ENCODE peak calls at places on chromosomes 2 and 18, in six cellular contexts. One of them, this sample, is unnamed.

GRCh38 chr2:237091779-237092436 is 6.2 kb downstream of the COPS8 start:
- DNase-seq in HCT116: no peak
- DNase-seq in H1: no peak
- DNase-seq in HepG2: no peak
- DNase-seq in K562: no peak
- DNase-seq in GM12878: no peak
- DNase-seq in this sample: no peak

GRCh38 chr2:169050476-169051240 is 18.7 kb upstream of the DHRS9 start:
- DNase-seq in HCT116: no peak
- DNase-seq in H1: no peak
- DNase-seq in HepG2: no peak
- DNase-seq in K562: peak
- DNase-seq in GM12878: no peak
- DNase-seq in this sample: no peak

GRCh38 chr18:62781893-62782292 is 66.6 kb downstream of the PHLPP1 start:
- DNase-seq in HCT116: no peak
- DNase-seq in H1: no peak
- DNase-seq in HepG2: peak
- DNase-seq in K562: no peak
- DNase-seq in GM12878: no peak
- DNase-seq in this sample: no peak

GRCh38 chr18:7572837-7573236 is 5.7 kb downstream of the PTPRM start:
- DNase-seq in HCT116: no peak
- DNase-seq in H1: no peak
- DNase-seq in HepG2: no peak
- DNase-seq in K562: no peak
- DNase-seq in GM12878: peak
- DNase-seq in this sample: no peak

GRCh38 chr2:127157651-127158460 is 50.9 kb upstream of the BIN1 start:
- DNase-seq in HCT116: no peak
- DNase-seq in H1: peak
- DNase-seq in HepG2: peak
- DNase-seq in K562: no peak
- DNase-seq in GM12878: no peak
- DNase-seq in this sample: peak

GRCh38 chr2:169839954-169840746 is 12.9 kb downstream of the UBR3 start:
- DNase-seq in HCT116: no peak
- DNase-seq in H1: no peak
- DNase-seq in HepG2: no peak
- DNase-seq in K562: peak
- DNase-seq in GM12878: no peak
- DNase-seq in this sample: no peak

GRCh38 chr2:155223781-155224406 is 525.4 kb downstream of the KCNJ3 start:
- DNase-seq in HCT116: peak
- DNase-seq in H1: no peak
- DNase-seq in HepG2: peak
- DNase-seq in K562: no peak
- DNase-seq in GM12878: no peak
- DNase-seq in this sample: no peak

GRCh38 chr2:174442546-174443510 is 44.0 kb downstream of the GPR155 start:
- DNase-seq in HCT116: peak
- DNase-seq in H1: no peak
- DNase-seq in HepG2: no peak
- DNase-seq in K562: no peak
- DNase-seq in GM12878: no peak
- DNase-seq in this sample: peak

GRCh38 chr2:52210611-52211010 is 1178.7 kb upstream of the NRXN1 start:
- DNase-seq in HCT116: no peak
- DNase-seq in H1: no peak
- DNase-seq in HepG2: no peak
- DNase-seq in K562: no peak
- DNase-seq in GM12878: no peak
- DNase-seq in this sample: no peak

GRCh38 chr2:555164-555922 is 121.9 kb downstream of the TMEM18 start:
- DNase-seq in HCT116: no peak
- DNase-seq in H1: no peak
- DNase-seq in HepG2: no peak
- DNase-seq in K562: no peak
- DNase-seq in GM12878: no peak
- DNase-seq in this sample: no peak

GRCh38 chr2:113977660-113978523 is 88.0 kb downstream of the ACTR3 start:
- DNase-seq in HCT116: peak
- DNase-seq in H1: no peak
- DNase-seq in HepG2: peak
- DNase-seq in K562: no peak
- DNase-seq in GM12878: no peak
- DNase-seq in this sample: peak

GRCh38 chr2:37655442-37655841 is 16.0 kb downstream of the CDC42EP3 start:
- DNase-seq in HCT116: no peak
- DNase-seq in H1: no peak
- DNase-seq in HepG2: no peak
- DNase-seq in K562: no peak
- DNase-seq in GM12878: no peak
- DNase-seq in this sample: no peak

GRCh38 chr2:234368861-234369261 is 128.0 kb downstream of the ARL4C start:
- DNase-seq in HCT116: no peak
- DNase-seq in H1: no peak
- DNase-seq in HepG2: no peak
- DNase-seq in K562: no peak
- DNase-seq in GM12878: no peak
- DNase-seq in this sample: no peak

GRCh38 chr18:63553117-63553516 is 10.9 kb downstream of the SERPINB12 start:
- DNase-seq in HCT116: peak
- DNase-seq in H1: no peak
- DNase-seq in HepG2: no peak
- DNase-seq in K562: no peak
- DNase-seq in GM12878: no peak
- DNase-seq in this sample: no peak

GRCh38 chr2:157233506-157233905 is 24.0 kb upstream of the GALNT5 start:
- DNase-seq in HCT116: no peak
- DNase-seq in H1: no peak
- DNase-seq in HepG2: no peak
- DNase-seq in K562: no peak
- DNase-seq in GM12878: no peak
- DNase-seq in this sample: no peak

GRCh38 chr2:151350579-151351195 is 6.7 kb upstream of the TNFAIP6 start:
- DNase-seq in HCT116: no peak
- DNase-seq in H1: no peak
- DNase-seq in HepG2: no peak
- DNase-seq in K562: no peak
- DNase-seq in GM12878: no peak
- DNase-seq in this sample: no peak

GRCh38 chr2:41728757-41729338 is 319.0 kb upstream of the PKDCC start:
- DNase-seq in HCT116: no peak
- DNase-seq in H1: no peak
- DNase-seq in HepG2: peak
- DNase-seq in K562: no peak
- DNase-seq in GM12878: no peak
- DNase-seq in this sample: no peak

GRCh38 chr2:59015027-59015426 is 773.9 kb upstream of the FANCL start:
- DNase-seq in HCT116: no peak
- DNase-seq in H1: no peak
- DNase-seq in HepG2: no peak
- DNase-seq in K562: no peak
- DNase-seq in GM12878: no peak
- DNase-seq in this sample: no peak

GRCh38 chr2:95267458-95268207 is 6.6 kb upstream of the PROM2 start:
- DNase-seq in HCT116: no peak
- DNase-seq in H1: peak
- DNase-seq in HepG2: no peak
- DNase-seq in K562: no peak
- DNase-seq in GM12878: no peak
- DNase-seq in this sample: no peak

GRCh38 chr2:133498615-133499585 is 69.4 kb downstream of the NCKAP5 start:
- DNase-seq in HCT116: no peak
- DNase-seq in H1: no peak
- DNase-seq in HepG2: no peak
- DNase-seq in K562: no peak
- DNase-seq in GM12878: peak
- DNase-seq in this sample: no peak

GRCh38 chr18:62101236-62101635 is 85.6 kb downstream of the PIGN start:
- DNase-seq in HCT116: no peak
- DNase-seq in H1: no peak
- DNase-seq in HepG2: no peak
- DNase-seq in K562: no peak
- DNase-seq in GM12878: no peak
- DNase-seq in this sample: no peak

GRCh38 chr2:64654993-64655666 is 1.4 kb upstream of the SERTAD2 start:
- DNase-seq in HCT116: no peak
- DNase-seq in H1: no peak
- DNase-seq in HepG2: peak
- DNase-seq in K562: no peak
- DNase-seq in GM12878: no peak
- DNase-seq in this sample: no peak

GRCh38 chr18:11981633-11982366 is 493 bp downstream of the IMPA2 start:
- DNase-seq in HCT116: no peak
- DNase-seq in H1: peak
- DNase-seq in HepG2: peak
- DNase-seq in K562: no peak
- DNase-seq in GM12878: no peak
- DNase-seq in this sample: no peak

GRCh38 chr18:9643549-9643948 is 29.2 kb upstream of the PPP4R1 start:
- DNase-seq in HCT116: peak
- DNase-seq in H1: no peak
- DNase-seq in HepG2: peak
- DNase-seq in K562: no peak
- DNase-seq in GM12878: no peak
- DNase-seq in this sample: peak

GRCh38 chr2:5777089-5777488 is 84.9 kb downstream of the SOX11 start:
- DNase-seq in HCT116: no peak
- DNase-seq in H1: no peak
- DNase-seq in HepG2: no peak
- DNase-seq in K562: no peak
- DNase-seq in GM12878: no peak
- DNase-seq in this sample: no peak

GRCh38 chr2:28231110-28231621 is 161.5 kb upstream of the FOSL2 start:
- DNase-seq in HCT116: no peak
- DNase-seq in H1: no peak
- DNase-seq in HepG2: no peak
- DNase-seq in K562: no peak
- DNase-seq in GM12878: no peak
- DNase-seq in this sample: no peak

GRCh38 chr2:160406591-160407392 is 86.8 kb downstream of the RBMS1 start:
- DNase-seq in HCT116: peak
- DNase-seq in H1: peak
- DNase-seq in HepG2: peak
- DNase-seq in K562: no peak
- DNase-seq in GM12878: no peak
- DNase-seq in this sample: no peak
- TF ChIP-seq ZNF274 in HCT116: no peak
- TF ChIP-seq ZNF274 in H1: no peak
- TF ChIP-seq ZNF274 in HepG2: no peak
- TF ChIP-seq ZNF274 in K562: no peak
- TF ChIP-seq ZNF274 in GM12878: no peak
- TF ChIP-seq ZNF274 in this sample: no peak

DNA sequence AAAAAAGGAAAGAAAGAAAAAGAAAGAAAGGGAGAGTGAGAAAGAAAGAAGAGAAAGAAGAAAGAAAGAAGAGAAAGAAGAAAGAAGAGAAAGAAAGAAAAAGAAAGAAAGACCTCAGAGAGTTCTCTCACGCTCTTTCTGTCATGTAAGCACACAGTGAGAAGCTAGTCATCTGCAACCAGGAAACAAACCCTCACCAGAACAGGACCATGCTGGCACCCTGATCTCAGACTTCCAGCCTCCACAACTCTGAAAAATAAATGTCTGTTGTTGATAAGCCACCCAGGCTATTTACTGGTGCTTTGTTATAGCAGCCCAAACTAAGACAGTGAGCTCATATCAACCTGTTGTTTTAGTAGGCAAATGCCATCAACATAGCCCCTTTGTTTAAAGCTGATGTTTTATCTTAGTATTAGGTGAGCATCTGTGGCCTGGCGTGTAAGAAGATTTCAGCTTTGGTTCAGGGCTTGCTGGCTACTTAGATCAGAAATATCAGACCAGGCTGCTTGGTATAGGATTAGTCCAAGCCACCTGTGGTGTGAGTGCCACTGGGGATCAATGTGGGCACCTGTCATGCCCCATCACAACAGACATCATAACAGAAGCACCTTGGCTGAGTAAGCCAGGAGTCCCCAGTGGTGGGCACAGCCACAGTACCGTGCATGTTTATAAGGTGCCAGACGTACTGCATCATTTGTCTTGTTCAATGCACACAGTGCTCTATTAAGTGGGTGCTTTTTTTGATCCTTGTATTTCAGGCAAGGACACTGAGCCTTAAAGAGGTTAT is 94.4 kb downstream of the LBH start:
- DNase-seq in HCT116: no peak
- DNase-seq in H1: no peak
- DNase-seq in HepG2: no peak
- DNase-seq in K562: no peak
- DNase-seq in GM12878: no peak
- DNase-seq in this sample: no peak
- TF ChIP-seq ZNF274 in HCT116: no peak
- TF ChIP-seq ZNF274 in H1: no peak
- TF ChIP-seq ZNF274 in HepG2: no peak
- TF ChIP-seq ZNF274 in K562: no peak
- TF ChIP-seq ZNF274 in GM12878: no peak
- TF ChIP-seq ZNF274 in this sample: no peak

DNA sequence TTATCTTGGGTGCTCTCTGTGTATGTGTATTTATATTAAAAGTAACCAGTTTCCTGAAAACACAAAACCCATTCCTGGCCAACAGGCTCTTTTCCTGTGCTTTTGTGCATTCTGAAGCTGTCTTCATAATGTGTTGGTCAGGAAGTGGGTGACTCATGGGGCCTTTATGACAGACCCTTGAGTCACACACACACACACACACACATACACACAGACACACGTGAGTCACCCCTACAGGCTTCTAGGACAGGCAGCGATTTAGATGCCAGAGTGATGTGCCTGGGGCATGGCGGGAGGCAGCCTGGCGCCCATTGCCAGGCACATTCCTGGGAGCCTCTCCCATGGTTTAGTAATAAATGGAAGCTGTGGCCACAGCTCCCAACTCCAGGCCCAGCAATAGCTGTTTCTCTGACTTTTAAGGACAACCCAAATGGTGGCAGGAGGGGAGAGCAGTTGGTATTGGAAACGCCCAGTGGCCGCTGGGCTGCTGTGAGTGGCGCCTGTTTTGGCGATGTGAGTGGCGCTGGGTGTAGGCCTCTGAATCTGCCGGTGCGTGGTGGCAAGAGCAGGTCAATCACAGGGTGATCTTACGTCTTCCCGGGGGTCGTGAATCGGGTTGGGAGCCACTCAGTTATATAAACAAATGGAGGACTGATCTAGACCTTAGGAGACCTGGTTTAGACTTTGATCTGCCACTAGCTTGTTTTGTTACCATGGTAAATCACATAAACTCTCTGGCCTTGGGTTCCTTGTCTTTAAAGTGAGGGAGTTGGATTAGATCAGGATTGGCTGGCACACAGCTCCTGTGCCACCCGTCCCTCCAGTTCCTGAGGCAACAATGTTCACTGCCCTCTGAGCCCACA is 150.7 kb upstream of the DLX2 start:
- DNase-seq in HCT116: peak
- DNase-seq in H1: no peak
- DNase-seq in HepG2: peak
- DNase-seq in K562: peak
- DNase-seq in GM12878: no peak
- DNase-seq in this sample: no peak
- TF ChIP-seq ZNF274 in HCT116: no peak
- TF ChIP-seq ZNF274 in H1: no peak
- TF ChIP-seq ZNF274 in HepG2: no peak
- TF ChIP-seq ZNF274 in K562: no peak
- TF ChIP-seq ZNF274 in GM12878: no peak
- TF ChIP-seq ZNF274 in this sample: no peak

GRCh38 chr2:219769044-219770030 is 141.9 kb downstream of the SLC4A3 start:
- DNase-seq in HCT116: no peak
- DNase-seq in H1: no peak
- DNase-seq in HepG2: no peak
- DNase-seq in K562: no peak
- DNase-seq in GM12878: no peak
- DNase-seq in this sample: no peak
- TF ChIP-seq ZNF274 in HCT116: no peak
- TF ChIP-seq ZNF274 in H1: no peak
- TF ChIP-seq ZNF274 in HepG2: no peak
- TF ChIP-seq ZNF274 in K562: no peak
- TF ChIP-seq ZNF274 in GM12878: no peak
- TF ChIP-seq ZNF274 in this sample: no peak